ENCODE peak calls at places on chromosomes 1 and 21, in eight cellular contexts. One of them, this sample, is unnamed.

GRCh38 chr1:116825735-116826438 is 71.7 kb downstream of the CD2 start:
- DNase-seq in IMR-90: no peak
- DNase-seq in K562: peak
- DNase-seq in WTC11: no peak
- DNase-seq in H1: no peak
- DNase-seq in GM12878: no peak
- DNase-seq in SK-N-SH: peak
- DNase-seq in HepG2: no peak
- DNase-seq in this sample: no peak

GRCh38 chr21:26659181-26659580 is 86.1 kb upstream of the CYYR1 start:
- DNase-seq in IMR-90: no peak
- DNase-seq in K562: no peak
- DNase-seq in WTC11: no peak
- DNase-seq in H1: no peak
- DNase-seq in GM12878: no peak
- DNase-seq in SK-N-SH: no peak
- DNase-seq in HepG2: no peak
- DNase-seq in this sample: no peak

GRCh38 chr1:154940880-154941228 is 4.3 kb upstream of the PMVK start:
- DNase-seq in IMR-90: no peak
- DNase-seq in K562: no peak
- DNase-seq in WTC11: no peak
- DNase-seq in H1: no peak
- DNase-seq in GM12878: no peak
- DNase-seq in SK-N-SH: no peak
- DNase-seq in HepG2: no peak
- DNase-seq in this sample: no peak

GRCh38 chr1:44808063-44808937 is at the start of gene BTBD19:
- DNase-seq in IMR-90: peak
- DNase-seq in K562: peak
- DNase-seq in WTC11: peak
- DNase-seq in H1: peak
- DNase-seq in GM12878: no peak
- DNase-seq in SK-N-SH: peak
- DNase-seq in HepG2: peak
- DNase-seq in this sample: peak

GRCh38 chr1:24724345-24725208 is 20.7 kb upstream of the CLIC4 start:
- DNase-seq in IMR-90: peak
- DNase-seq in K562: peak
- DNase-seq in WTC11: peak
- DNase-seq in H1: peak
- DNase-seq in GM12878: no peak
- DNase-seq in SK-N-SH: no peak
- DNase-seq in HepG2: peak
- DNase-seq in this sample: peak

GRCh38 chr1:48470506-48470905 is 1.5 kb downstream of the SPATA6 start:
- DNase-seq in IMR-90: no peak
- DNase-seq in K562: no peak
- DNase-seq in WTC11: peak
- DNase-seq in H1: peak
- DNase-seq in GM12878: no peak
- DNase-seq in SK-N-SH: no peak
- DNase-seq in HepG2: no peak
- DNase-seq in this sample: no peak

GRCh38 chr1:52707927-52708655 is 9.9 kb upstream of the COA7 start:
- DNase-seq in IMR-90: peak
- DNase-seq in K562: no peak
- DNase-seq in WTC11: no peak
- DNase-seq in H1: no peak
- DNase-seq in GM12878: no peak
- DNase-seq in SK-N-SH: no peak
- DNase-seq in HepG2: peak
- DNase-seq in this sample: peak

GRCh38 chr1:245953876-245954660 is 553.0 kb downstream of the SMYD3 start:
- DNase-seq in IMR-90: no peak
- DNase-seq in K562: no peak
- DNase-seq in WTC11: no peak
- DNase-seq in H1: no peak
- DNase-seq in GM12878: peak
- DNase-seq in SK-N-SH: no peak
- DNase-seq in HepG2: no peak
- DNase-seq in this sample: no peak

GRCh38 chr1:182331412-182331811 is 60.2 kb downstream of the GLUL start:
- DNase-seq in IMR-90: no peak
- DNase-seq in K562: no peak
- DNase-seq in WTC11: no peak
- DNase-seq in H1: no peak
- DNase-seq in GM12878: no peak
- DNase-seq in SK-N-SH: no peak
- DNase-seq in HepG2: no peak
- DNase-seq in this sample: no peak

GRCh38 chr21:31459457-31459856 is 115.4 kb upstream of the TIAM1 start:
- DNase-seq in IMR-90: no peak
- DNase-seq in K562: peak
- DNase-seq in WTC11: no peak
- DNase-seq in H1: no peak
- DNase-seq in GM12878: no peak
- DNase-seq in SK-N-SH: peak
- DNase-seq in HepG2: no peak
- DNase-seq in this sample: peak

GRCh38 chr1:23718482-23718881 is 24.8 kb upstream of the ELOA start:
- DNase-seq in IMR-90: peak
- DNase-seq in K562: peak
- DNase-seq in WTC11: peak
- DNase-seq in H1: peak
- DNase-seq in GM12878: no peak
- DNase-seq in SK-N-SH: peak
- DNase-seq in HepG2: peak
- DNase-seq in this sample: peak

GRCh38 chr1:9473032-9473792 is 66.1 kb upstream of the SLC25A33 start:
- DNase-seq in IMR-90: peak
- DNase-seq in K562: peak
- DNase-seq in WTC11: no peak
- DNase-seq in H1: no peak
- DNase-seq in GM12878: no peak
- DNase-seq in SK-N-SH: peak
- DNase-seq in HepG2: no peak
- DNase-seq in this sample: peak

GRCh38 chr1:16905112-16905855 is 9.5 kb downstream of the RNU1-2 start:
- DNase-seq in IMR-90: peak
- DNase-seq in K562: peak
- DNase-seq in WTC11: no peak
- DNase-seq in H1: peak
- DNase-seq in GM12878: peak
- DNase-seq in SK-N-SH: no peak
- DNase-seq in HepG2: peak
- DNase-seq in this sample: peak

GRCh38 chr1:155321577-155322497 is 1.1 kb downstream of the RUSC1 start:
- DNase-seq in IMR-90: no peak
- DNase-seq in K562: no peak
- DNase-seq in WTC11: no peak
- DNase-seq in H1: peak
- DNase-seq in GM12878: no peak
- DNase-seq in SK-N-SH: peak
- DNase-seq in HepG2: no peak
- DNase-seq in this sample: no peak

GRCh38 chr21:34690041-34690792 is 21.4 kb downstream of the CLIC6 start:
- DNase-seq in IMR-90: no peak
- DNase-seq in K562: no peak
- DNase-seq in WTC11: no peak
- DNase-seq in H1: no peak
- DNase-seq in GM12878: no peak
- DNase-seq in SK-N-SH: no peak
- DNase-seq in HepG2: no peak
- DNase-seq in this sample: no peak

DNA sequence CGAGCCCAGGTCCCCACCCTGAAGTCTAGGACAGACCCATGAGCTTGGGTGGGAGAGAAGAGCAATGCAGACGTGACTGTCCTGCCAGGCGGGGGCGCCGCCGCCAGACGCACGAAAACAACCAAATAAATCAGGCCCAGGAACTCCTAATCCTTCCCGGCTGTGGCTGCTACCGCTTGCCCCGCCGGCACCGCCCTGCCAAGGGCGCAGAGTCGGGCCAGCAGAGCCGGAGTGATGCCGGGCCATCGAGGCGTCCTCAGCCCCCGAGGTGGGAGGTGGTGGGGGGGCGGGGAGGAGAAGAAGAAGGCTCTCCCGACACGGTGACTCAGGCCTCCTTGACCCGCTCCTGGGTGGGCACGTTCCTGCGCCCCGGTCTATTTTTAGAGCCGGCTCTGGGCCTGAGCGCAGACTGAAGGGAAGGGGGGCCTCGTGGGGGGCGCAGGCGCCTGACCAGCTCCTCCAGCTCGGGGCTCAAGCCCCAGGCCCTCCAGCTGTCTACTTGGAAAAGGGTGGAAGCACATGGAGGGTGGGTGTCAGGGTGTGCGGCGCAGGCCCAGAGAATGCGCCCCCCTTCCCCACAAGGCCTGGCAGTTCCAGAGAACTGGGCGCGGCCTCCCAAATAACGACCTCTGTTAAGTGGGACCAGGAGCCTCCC is 10.8 kb upstream of the COL16A1 start:
- DNase-seq in IMR-90: peak
- DNase-seq in K562: peak
- DNase-seq in WTC11: peak
- DNase-seq in H1: peak
- DNase-seq in GM12878: no peak
- DNase-seq in SK-N-SH: peak
- DNase-seq in HepG2: peak
- DNase-seq in this sample: peak
- TF ChIP-seq USF2 in IMR-90: no peak
- TF ChIP-seq USF2 in K562: no peak
- TF ChIP-seq USF2 in WTC11: no peak
- TF ChIP-seq USF2 in H1: no peak
- TF ChIP-seq USF2 in GM12878: no peak
- TF ChIP-seq USF2 in SK-N-SH: no peak
- TF ChIP-seq USF2 in HepG2: no peak
- TF ChIP-seq USF2 in this sample: no peak

GRCh38 chr1:39684313-39684664 is 6.9 kb downstream of the HPCAL4 start:
- DNase-seq in IMR-90: no peak
- DNase-seq in K562: no peak
- DNase-seq in WTC11: no peak
- DNase-seq in H1: no peak
- DNase-seq in GM12878: no peak
- DNase-seq in SK-N-SH: no peak
- DNase-seq in HepG2: no peak
- DNase-seq in this sample: no peak
- TF ChIP-seq USF2 in IMR-90: no peak
- TF ChIP-seq USF2 in K562: no peak
- TF ChIP-seq USF2 in WTC11: no peak
- TF ChIP-seq USF2 in H1: no peak
- TF ChIP-seq USF2 in GM12878: no peak
- TF ChIP-seq USF2 in SK-N-SH: no peak
- TF ChIP-seq USF2 in HepG2: no peak
- TF ChIP-seq USF2 in this sample: no peak

GRCh38 chr1:93710949-93711591 is 29.4 kb upstream of the BCAR3 start:
- DNase-seq in IMR-90: no peak
- DNase-seq in K562: peak
- DNase-seq in WTC11: no peak
- DNase-seq in H1: no peak
- DNase-seq in GM12878: no peak
- DNase-seq in SK-N-SH: no peak
- DNase-seq in HepG2: no peak
- DNase-seq in this sample: no peak

GRCh38 chr1:93710499-93710898 is 28.9 kb upstream of the BCAR3 start:
- DNase-seq in IMR-90: no peak
- DNase-seq in K562: no peak
- DNase-seq in WTC11: no peak
- DNase-seq in H1: no peak
- DNase-seq in GM12878: no peak
- DNase-seq in SK-N-SH: no peak
- DNase-seq in HepG2: no peak
- DNase-seq in this sample: no peak

GRCh38 chr1:93705897-93706500 is 24.4 kb upstream of the BCAR3 start:
- DNase-seq in IMR-90: peak
- DNase-seq in K562: no peak
- DNase-seq in WTC11: no peak
- DNase-seq in H1: no peak
- DNase-seq in GM12878: no peak
- DNase-seq in SK-N-SH: no peak
- DNase-seq in HepG2: no peak
- DNase-seq in this sample: peak

GRCh38 chr1:93707956-93708355 is 26.3 kb upstream of the BCAR3 start:
- DNase-seq in IMR-90: no peak
- DNase-seq in K562: no peak
- DNase-seq in WTC11: no peak
- DNase-seq in H1: no peak
- DNase-seq in GM12878: peak
- DNase-seq in SK-N-SH: no peak
- DNase-seq in HepG2: no peak
- DNase-seq in this sample: no peak

GRCh38 chr1:93708734-93709481 is 27.3 kb upstream of the BCAR3 start:
- DNase-seq in IMR-90: peak
- DNase-seq in K562: no peak
- DNase-seq in WTC11: no peak
- DNase-seq in H1: no peak
- DNase-seq in GM12878: no peak
- DNase-seq in SK-N-SH: peak
- DNase-seq in HepG2: no peak
- DNase-seq in this sample: no peak
- TF ChIP-seq USF2 in IMR-90: no peak
- TF ChIP-seq USF2 in K562: no peak
- TF ChIP-seq USF2 in WTC11: no peak
- TF ChIP-seq USF2 in H1: no peak
- TF ChIP-seq USF2 in GM12878: no peak
- TF ChIP-seq USF2 in SK-N-SH: no peak
- TF ChIP-seq USF2 in HepG2: no peak
- TF ChIP-seq USF2 in this sample: no peak

DNA sequence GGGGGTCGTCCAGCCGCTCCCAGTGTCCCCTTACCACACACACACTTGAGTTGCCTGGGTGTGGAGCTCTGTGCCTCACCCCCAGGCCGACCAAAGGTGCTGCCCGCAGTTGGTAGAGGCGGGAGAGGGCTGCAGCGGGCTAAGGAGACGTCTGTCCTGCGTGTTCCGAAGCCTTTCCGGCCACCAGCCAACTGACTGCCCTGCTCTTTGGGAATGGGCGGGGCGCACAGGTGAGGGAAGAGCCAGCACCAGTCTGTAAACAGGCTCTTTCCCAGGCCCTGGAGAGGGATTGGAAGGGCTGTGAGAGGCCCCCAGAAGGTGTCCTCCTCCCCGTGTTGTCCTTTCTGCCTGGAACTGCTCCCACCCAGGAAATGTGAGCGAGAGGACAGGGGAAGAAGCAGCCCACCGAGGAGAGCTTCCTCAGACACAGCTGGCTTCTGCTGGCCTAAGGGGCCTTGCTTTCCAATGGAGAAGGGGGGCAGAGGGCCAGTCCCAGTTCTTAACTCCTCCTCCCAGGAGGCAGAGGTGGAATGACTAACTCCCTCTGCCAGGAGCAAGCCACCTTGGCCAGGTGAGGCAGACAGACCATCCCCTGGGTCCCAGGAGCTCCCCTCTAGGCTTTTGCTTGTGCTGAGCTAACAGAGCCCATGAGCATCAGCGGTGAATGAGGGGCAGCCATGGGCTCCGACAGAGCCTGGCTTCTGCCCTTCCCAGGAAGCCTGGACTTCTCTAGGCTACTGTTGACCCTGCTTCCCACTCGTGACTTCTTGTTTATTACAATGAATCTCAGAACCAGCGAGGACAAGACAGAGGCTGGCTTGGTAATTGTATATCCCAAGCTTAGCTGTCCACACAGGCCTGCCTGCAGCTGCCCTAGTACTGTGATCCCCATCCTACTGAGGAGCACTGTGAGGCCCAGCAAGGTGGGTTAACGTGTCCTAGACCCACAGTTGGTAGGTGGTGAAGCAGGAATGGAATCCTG is 158.1 kb upstream of the COA6 start:
- DNase-seq in IMR-90: no peak
- DNase-seq in K562: no peak
- DNase-seq in WTC11: peak
- DNase-seq in H1: peak
- DNase-seq in GM12878: no peak
- DNase-seq in SK-N-SH: no peak
- DNase-seq in HepG2: no peak
- DNase-seq in this sample: no peak
- TF ChIP-seq USF2 in IMR-90: no peak
- TF ChIP-seq USF2 in K562: no peak
- TF ChIP-seq USF2 in WTC11: no peak
- TF ChIP-seq USF2 in H1: no peak
- TF ChIP-seq USF2 in GM12878: no peak
- TF ChIP-seq USF2 in SK-N-SH: no peak
- TF ChIP-seq USF2 in HepG2: no peak
- TF ChIP-seq USF2 in this sample: no peak